ENCODE peak calls at places on chromosomes 11 and 22, in five cellular contexts. Y is GM12865, C is upper lobe of right lung, J is transverse colon, Q is IMR-90. Z is an unnamed sample.

GRCh38 chr11:121071456-121072236 is 29.4 kb upstream of the TECTA start:
- DNase-seq in J (no peak), C (no peak), Q (no peak), Y (no peak), Z (no peak)

GRCh38 chr11:62295504-62295903 is 3.4 kb downstream of the SCGB1D4 start:
- DNase-seq in Y (peak), Q (peak), J (no peak), C (no peak), Z (no peak)

GRCh38 chr22:50599816-50600454 is 658 bp upstream of the MAPK8IP2 start:
- DNase-seq in Q (no peak), J (peak), Y (peak), C (no peak), Z (peak)

GRCh38 chr22:22709719-22710445 is 65.5 kb downstream of the GGTLC2 start:
- DNase-seq in Q (no peak), J (no peak), C (no peak), Y (no peak), Z (peak)

GRCh38 chr11:11421509-11421908 is 68.5 kb upstream of the CSNK2A3 start:
- DNase-seq in C (no peak), Y (no peak), J (no peak), Q (no peak), Z (no peak)

GRCh38 chr22:20628081-20628939 is 120.9 kb downstream of the MED15 start:
- DNase-seq in Y (no peak), Q (no peak), J (no peak), C (no peak), Z (no peak)

GRCh38 chr11:130403301-130403804 is 25.1 kb downstream of the ADAMTS8 start:
- DNase-seq in Q (peak), Y (no peak), C (no peak), J (peak), Z (no peak)

GRCh38 chr11:93545566-93545965 is 2.4 kb upstream of the SMCO4 start:
- DNase-seq in C (no peak), Q (no peak), J (no peak), Y (no peak), Z (no peak)

GRCh38 chr11:71488086-71488967 is 35.3 kb downstream of the NADSYN1 start:
- DNase-seq in Q (peak), Y (no peak), C (no peak), J (no peak), Z (no peak)

GRCh38 chr11:86292912-86293606 is 9.0 kb upstream of the HIKESHI start:
- DNase-seq in J (no peak), Y (peak), C (no peak), Q (no peak), Z (no peak)

GRCh38 chr11:118791961-118792578 is 1.1 kb upstream of the DDX6 start:
- DNase-seq in Y (peak), C (peak), J (peak), Q (no peak), Z (peak)

GRCh38 chr11:11577932-11578331 is 43.9 kb downstream of the GALNT18 start:
- DNase-seq in Q (no peak), Y (no peak), C (no peak), J (no peak), Z (no peak)

GRCh38 chr11:67347964-67348749 is 5.2 kb downstream of the POLD4 start:
- DNase-seq in J (no peak), C (no peak), Y (no peak), Q (peak), Z (no peak)

GRCh38 chr22:35510951-35511350 is 29.7 kb upstream of the RASD2 start:
- DNase-seq in J (no peak), Q (no peak), Y (no peak), C (no peak), Z (no peak)

GRCh38 chr11:42175203-42175602 is 715.8 kb upstream of the LRRC4C start:
- DNase-seq in Q (no peak), Y (no peak), J (no peak), C (no peak), Z (no peak)

GRCh38 chr11:3219281-3219892 is 774 bp upstream of the MRGPRG start:
- DNase-seq in J (peak), Q (no peak), Y (no peak), C (no peak), Z (no peak)

GRCh38 chr11:1218256-1218787 is 4.5 kb upstream of the MUC5B start:
- DNase-seq in Y (no peak), Q (no peak), J (peak), C (peak), Z (peak)

GRCh38 chr11:33779849-33780528 is 5.7 kb upstream of the FBXO3 start:
- DNase-seq in Q (peak), J (no peak), Y (no peak), C (no peak), Z (no peak)

GRCh38 chr11:65778431-65778900 is 2.3 kb downstream of the AP5B1 start:
- DNase-seq in C (peak), J (no peak), Q (no peak), Y (no peak), Z (peak)

GRCh38 chr11:59857444-59858434 is 8.5 kb downstream of the TCN1 start:
- DNase-seq in C (no peak), J (no peak), Y (no peak), Q (no peak), Z (no peak)

GRCh38 chr22:21641417-21641794 is 696 bp upstream of the SDF2L1 start:
- DNase-seq in Y (peak), J (peak), Q (peak), C (peak), Z (no peak)

GRCh38 chr11:94028436-94028835 is 7.3 kb downstream of the HEPHL1 start:
- DNase-seq in J (no peak), C (no peak), Y (no peak), Q (peak), Z (no peak)

GRCh38 chr11:61907871-61908729 is 9.3 kb downstream of the RAB3IL1 start:
- DNase-seq in Y (no peak), C (no peak), J (no peak), Q (no peak), Z (peak)

GRCh38 chr11:125902315-125902926 is 585 bp downstream of the PUS3 start:
- DNase-seq in J (no peak), Y (no peak), C (no peak), Q (no peak), Z (no peak)

GRCh38 chr11:8206251-8207079 is 37.6 kb upstream of the RIC3 start:
- DNase-seq in C (no peak), Y (no peak), Q (no peak), J (no peak), Z (peak)

GRCh38 chr11:45664376-45665205 is 831 bp downstream of the CHST1 start:
- DNase-seq in C (no peak), Q (no peak), Y (no peak), J (no peak), Z (no peak)

GRCh38 chr11:38553033-38553432 is 1955.0 kb upstream of the RAG2 start:
- DNase-seq in Y (no peak), J (no peak), C (no peak), Q (no peak), Z (no peak)

GRCh38 chr11:118318112-118319030 is 13.8 kb downstream of the CD3E start:
- DNase-seq in C (peak), Q (no peak), J (no peak), Y (no peak), Z (no peak)

GRCh38 chr11:65288706-65289536 is 25.7 kb upstream of the CDC42EP2 start:
- DNase-seq in C (no peak), J (no peak), Y (no peak), Q (no peak), Z (peak)

GRCh38 chr22:27705391-27706080 is 96.0 kb downstream of the MN1 start:
- DNase-seq in Q (no peak), J (no peak), Y (no peak), C (no peak), Z (no peak)

GRCh38 chr22:27711756-27712155 is 89.8 kb downstream of the MN1 start:
- DNase-seq in Q (no peak), Y (no peak), C (no peak), J (no peak), Z (no peak)

GRCh38 chr22:27704581-27704980 is 97.0 kb downstream of the MN1 start:
- DNase-seq in Y (no peak), C (no peak), Q (no peak), J (no peak), Z (no peak)

GRCh38 chr22:27709919-27710452 is 91.6 kb downstream of the MN1 start:
- DNase-seq in Y (no peak), Q (no peak), J (no peak), C (no peak), Z (no peak)

GRCh38 chr22:27706489-27706888 is 95.1 kb downstream of the MN1 start:
- DNase-seq in C (no peak), J (no peak), Q (no peak), Y (no peak), Z (no peak)
- TF ChIP-seq CTCF in C (no peak), J (no peak), Q (no peak), Y (no peak), Z (no peak)

DNA sequence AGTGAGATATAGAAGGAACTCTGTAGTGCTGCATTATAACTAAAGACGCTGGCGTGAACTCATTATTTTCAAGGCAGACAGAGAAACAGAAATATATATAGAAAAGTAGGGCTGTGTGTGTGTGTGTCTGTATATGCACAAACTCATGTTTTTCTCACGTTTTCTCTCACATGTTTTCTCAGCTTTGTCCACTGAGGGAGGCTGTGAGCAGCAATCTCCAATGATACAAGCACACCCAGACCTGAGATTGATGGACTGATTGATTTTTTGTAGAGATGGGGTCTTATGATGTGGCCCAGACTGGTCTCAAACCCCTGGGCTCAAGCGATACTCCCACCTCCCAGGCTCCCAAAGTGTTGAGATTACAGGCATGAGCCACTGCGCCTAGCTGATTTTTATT is 122.5 kb downstream of the SERGEF start:
- DNase-seq in J (no peak), Y (no peak), Q (no peak), C (no peak), Z (no peak)
- TF ChIP-seq CTCF in J (no peak), Y (no peak), Q (no peak), C (no peak), Z (no peak)

DNA sequence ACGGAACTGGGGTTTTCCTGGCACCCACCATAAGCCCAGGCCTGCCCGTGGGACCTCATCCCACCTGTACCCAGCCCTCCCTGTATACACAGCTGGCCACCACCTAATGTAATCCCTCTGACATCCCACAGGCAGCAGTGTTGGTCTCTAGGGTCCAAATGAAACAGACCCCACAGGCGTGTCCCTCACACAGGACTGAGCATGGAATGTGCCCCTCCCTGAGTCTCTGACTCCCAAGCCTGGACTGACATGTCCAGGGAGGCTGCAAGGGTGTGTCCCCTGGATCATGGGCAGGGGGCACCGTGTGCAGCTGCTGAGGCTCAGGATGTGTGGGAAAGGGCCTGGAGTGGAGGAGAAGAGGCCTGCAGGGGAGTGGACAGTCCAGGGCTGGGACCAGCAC is 50.6 kb upstream of the PPARA start:
- DNase-seq in Q (no peak), Y (no peak), J (no peak), C (no peak), Z (no peak)
- TF ChIP-seq CTCF in Q (no peak), Y (no peak), J (no peak), C (no peak), Z (no peak)

GRCh38 chr11:7098235-7098832 is 9.5 kb downstream of the RBMXL2 start:
- DNase-seq in Q (peak), Y (peak), J (no peak), C (no peak), Z (no peak)
- TF ChIP-seq CTCF in Q (peak), Y (peak), J (peak), C (peak), Z (peak)

DNA sequence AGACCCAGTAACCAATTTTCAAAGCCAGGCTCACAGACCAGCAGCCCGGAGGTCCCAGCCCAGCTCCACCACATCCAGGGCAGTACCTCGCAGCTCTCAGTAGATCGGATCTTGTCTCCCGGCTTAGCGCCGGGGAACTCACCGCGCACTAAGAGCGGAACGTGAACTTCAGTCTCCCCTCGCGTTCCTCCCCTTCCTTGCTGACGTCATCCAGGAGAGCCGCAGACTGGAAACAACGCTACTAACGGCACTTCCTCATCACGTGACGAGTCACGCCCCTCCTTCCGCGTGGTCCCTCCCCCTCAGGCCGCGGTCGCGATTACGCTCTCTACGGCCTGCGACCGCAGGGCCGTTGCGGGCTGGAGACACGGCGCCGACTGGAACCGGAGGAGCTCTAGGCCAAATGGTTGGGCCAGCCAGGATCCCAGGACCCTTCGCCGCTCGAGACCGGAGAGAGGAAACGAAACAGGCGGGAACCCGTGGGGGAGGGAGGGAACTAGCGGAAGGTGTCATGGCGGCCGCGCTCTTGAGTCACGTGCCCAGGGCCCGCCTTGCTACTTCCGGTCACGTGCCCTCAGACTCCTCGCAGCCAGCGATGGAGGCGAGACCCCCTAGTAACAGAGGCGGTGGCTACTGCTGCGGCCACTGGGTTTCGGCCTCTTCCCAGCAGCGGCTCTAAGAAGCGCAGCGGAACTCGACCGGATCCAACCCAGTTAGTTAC is at the start of the genes GTF2H1 and HPS5:
- DNase-seq in Y (peak), C (peak), Q (peak), J (peak), Z (peak)
- TF ChIP-seq CTCF in Y (no peak), C (no peak), Q (no peak), J (no peak), Z (no peak)

DNA sequence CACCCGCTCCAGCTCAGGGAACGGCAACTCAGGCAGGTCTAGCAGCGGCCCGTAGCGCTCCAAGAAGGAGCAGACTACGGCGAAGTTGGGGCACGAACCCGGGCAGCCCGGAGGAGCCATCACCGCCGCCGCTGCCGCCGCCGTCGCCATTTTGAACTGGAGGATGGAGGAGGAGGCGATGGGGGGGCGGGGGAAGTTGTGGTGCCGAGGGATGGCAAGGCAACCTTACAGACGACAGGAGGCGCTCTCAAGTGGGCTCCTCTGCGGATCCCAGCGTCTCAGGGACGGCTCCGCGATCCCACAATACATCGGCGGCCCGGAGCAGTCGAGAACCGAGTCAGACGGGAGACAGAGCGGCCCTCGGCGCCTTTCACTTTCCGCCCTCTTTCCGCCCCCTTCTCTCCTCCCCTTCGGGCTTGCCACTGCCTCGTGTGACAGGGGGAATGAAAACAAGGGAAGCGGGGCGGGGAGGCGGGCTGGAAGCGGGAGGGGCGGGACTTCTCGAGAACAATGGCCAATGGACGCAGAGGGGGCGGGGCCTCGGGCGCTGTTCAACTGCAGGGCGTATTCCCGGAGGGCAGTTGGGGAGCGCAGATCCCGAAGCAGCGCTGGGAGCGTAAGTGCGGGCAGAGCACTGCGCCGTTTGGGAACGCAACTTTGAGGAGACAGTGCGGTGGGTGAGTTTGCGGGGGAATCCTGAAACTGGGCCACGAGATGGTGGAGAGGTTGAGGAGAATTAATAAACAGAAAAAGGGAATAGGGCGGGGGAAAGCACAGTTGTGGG is at the start of the genes AAMDC and RSF1:
- DNase-seq in C (peak), J (peak), Q (peak), Y (peak), Z (peak)
- TF ChIP-seq CTCF in C (peak), J (peak), Q (peak), Y (peak), Z (peak)

DNA sequence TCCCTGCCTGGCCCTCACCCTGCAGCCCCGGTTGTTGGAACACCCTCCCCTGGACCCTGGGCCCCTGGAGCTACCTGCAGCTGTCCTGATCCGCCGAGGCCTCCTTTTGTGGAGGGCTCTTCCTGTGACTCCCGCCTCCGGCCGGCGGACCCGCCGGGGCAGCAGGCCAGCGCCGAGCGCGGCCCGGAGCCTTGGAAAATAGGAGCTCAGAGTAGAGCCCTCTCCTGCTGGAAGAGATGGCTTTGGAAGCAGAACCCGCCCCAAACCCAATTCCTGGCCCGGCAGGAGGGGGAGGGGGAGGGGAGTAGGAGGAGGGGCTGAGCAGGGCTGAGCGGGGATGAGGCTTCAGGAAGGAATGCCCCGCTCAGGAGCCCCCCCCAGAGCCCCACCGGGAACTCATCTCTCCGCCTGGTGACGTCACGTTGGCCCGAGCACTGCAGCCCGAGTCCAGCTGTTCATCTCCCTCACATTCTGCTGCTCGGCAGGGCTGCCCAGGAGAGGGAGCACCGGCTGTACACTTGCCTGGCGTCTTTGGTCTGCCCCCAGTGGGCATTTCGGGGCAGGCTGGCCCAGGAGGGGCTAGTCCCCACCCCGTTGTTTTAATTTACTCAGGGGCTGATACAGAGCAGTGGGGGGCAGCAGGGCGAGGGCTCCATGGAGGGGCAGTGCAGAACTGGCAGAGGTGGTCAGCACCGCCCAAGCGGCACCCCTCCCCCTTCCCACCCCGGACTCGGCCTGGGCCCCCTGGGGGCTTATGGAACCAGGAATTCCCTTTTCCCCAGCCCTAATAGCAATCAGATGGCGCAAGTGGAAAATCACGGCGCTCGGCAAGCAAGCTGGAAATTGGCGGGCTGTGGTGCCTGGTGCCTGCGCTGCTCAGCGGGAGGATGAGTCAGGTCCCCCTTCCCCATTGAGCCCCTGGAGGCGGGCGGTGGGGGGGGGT is at the start of gene MRGPRF:
- DNase-seq in Q (peak), J (peak), Y (no peak), C (peak), Z (peak)
- TF ChIP-seq CTCF in Q (peak), J (peak), Y (no peak), C (peak), Z (no peak)

DNA sequence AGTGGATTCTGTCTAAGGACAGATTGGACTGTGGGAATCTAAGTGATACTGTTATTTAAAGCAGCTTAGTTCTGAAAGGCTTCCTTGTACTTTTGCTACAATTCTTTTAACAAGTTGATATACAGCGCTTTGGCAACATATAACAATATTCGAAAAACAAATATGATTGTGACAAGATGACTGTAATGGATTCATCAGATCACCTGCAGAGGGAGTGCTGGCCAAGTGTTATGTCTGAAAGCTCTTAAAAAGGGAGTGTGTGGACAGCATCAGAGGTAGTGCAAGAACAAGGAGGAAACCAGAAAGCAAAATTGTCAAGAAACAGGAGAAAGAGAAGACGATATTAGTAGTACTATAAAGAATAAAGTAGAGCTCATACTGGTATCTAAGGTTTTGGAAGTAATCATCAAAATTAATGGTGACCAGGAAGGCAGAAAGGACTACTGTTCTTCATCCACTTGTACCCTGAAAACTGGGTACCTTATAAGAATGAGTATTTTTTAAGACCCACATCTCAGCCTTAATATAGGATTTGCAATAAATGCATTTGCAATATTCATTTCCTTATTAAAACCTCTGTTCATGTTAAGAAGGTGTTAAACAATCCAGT is 1112.0 kb upstream of the CCDC90B start:
- DNase-seq in Q (peak), Y (peak), C (no peak), J (no peak), Z (no peak)
- TF ChIP-seq CTCF in Q (peak), Y (peak), C (no peak), J (no peak), Z (peak)

Z was measured in pancreas.